ENCODE peak calls at places on chromosomes 7 and 10, in six cellular contexts. One of them, this sample, is unnamed.

GRCh38 chr10:43888551-43888950 is 239.9 kb upstream of the ZNF32 start:
- DNase-seq in fibroblast of the aortic adventitia: peak
- DNase-seq in activated T-cell treated with anti-CD3 and anti-CD28 coated beads for 1 hour: no peak
- DNase-seq in SJCRH30: no peak
- DNase-seq in activated CD4-positive, alpha-beta memory T cell treated with anti-CD3 and anti-CD28 coated beads for 36 hours: no peak
- DNase-seq in activated CD8-positive, alpha-beta memory T cell treated with anti-CD3 and anti-CD28 coated beads for 24 hours: no peak
- DNase-seq in this sample: no peak

GRCh38 chr10:98446656-98447221 is at the start of gene HPS1:
- DNase-seq in SJCRH30: no peak
- DNase-seq in activated CD4-positive, alpha-beta memory T cell treated with anti-CD3 and anti-CD28 coated beads for 36 hours: peak
- DNase-seq in fibroblast of the aortic adventitia: peak
- DNase-seq in activated T-cell treated with anti-CD3 and anti-CD28 coated beads for 1 hour: peak
- DNase-seq in activated CD8-positive, alpha-beta memory T cell treated with anti-CD3 and anti-CD28 coated beads for 24 hours: peak
- DNase-seq in this sample: peak

GRCh38 chr10:105150486-105150885 is 509.4 kb downstream of the SORCS3 start:
- DNase-seq in activated CD4-positive, alpha-beta memory T cell treated with anti-CD3 and anti-CD28 coated beads for 36 hours: no peak
- DNase-seq in activated T-cell treated with anti-CD3 and anti-CD28 coated beads for 1 hour: no peak
- DNase-seq in SJCRH30: no peak
- DNase-seq in fibroblast of the aortic adventitia: peak
- DNase-seq in activated CD8-positive, alpha-beta memory T cell treated with anti-CD3 and anti-CD28 coated beads for 24 hours: no peak
- DNase-seq in this sample: no peak

GRCh38 chr10:1923998-1924397 is 186.7 kb upstream of the ADARB2 start:
- DNase-seq in activated CD4-positive, alpha-beta memory T cell treated with anti-CD3 and anti-CD28 coated beads for 36 hours: no peak
- DNase-seq in activated CD8-positive, alpha-beta memory T cell treated with anti-CD3 and anti-CD28 coated beads for 24 hours: no peak
- DNase-seq in activated T-cell treated with anti-CD3 and anti-CD28 coated beads for 1 hour: no peak
- DNase-seq in fibroblast of the aortic adventitia: no peak
- DNase-seq in SJCRH30: no peak
- DNase-seq in this sample: no peak

GRCh38 chr10:74008212-74008731 is 10.4 kb downstream of the VCL start:
- DNase-seq in SJCRH30: no peak
- DNase-seq in activated T-cell treated with anti-CD3 and anti-CD28 coated beads for 1 hour: no peak
- DNase-seq in fibroblast of the aortic adventitia: peak
- DNase-seq in activated CD8-positive, alpha-beta memory T cell treated with anti-CD3 and anti-CD28 coated beads for 24 hours: no peak
- DNase-seq in activated CD4-positive, alpha-beta memory T cell treated with anti-CD3 and anti-CD28 coated beads for 36 hours: no peak
- DNase-seq in this sample: no peak

GRCh38 chr7:74001150-74001494 is 26.9 kb upstream of the ELN start:
- DNase-seq in activated T-cell treated with anti-CD3 and anti-CD28 coated beads for 1 hour: no peak
- DNase-seq in activated CD4-positive, alpha-beta memory T cell treated with anti-CD3 and anti-CD28 coated beads for 36 hours: no peak
- DNase-seq in fibroblast of the aortic adventitia: no peak
- DNase-seq in activated CD8-positive, alpha-beta memory T cell treated with anti-CD3 and anti-CD28 coated beads for 24 hours: no peak
- DNase-seq in SJCRH30: no peak
- DNase-seq in this sample: no peak

GRCh38 chr10:44981172-44982113 is 2.8 kb upstream of the DEPP1 start:
- DNase-seq in activated CD4-positive, alpha-beta memory T cell treated with anti-CD3 and anti-CD28 coated beads for 36 hours: no peak
- DNase-seq in SJCRH30: peak
- DNase-seq in activated T-cell treated with anti-CD3 and anti-CD28 coated beads for 1 hour: no peak
- DNase-seq in activated CD8-positive, alpha-beta memory T cell treated with anti-CD3 and anti-CD28 coated beads for 24 hours: no peak
- DNase-seq in fibroblast of the aortic adventitia: peak
- DNase-seq in this sample: no peak

GRCh38 chr7:107560898-107561516 is 2.7 kb downstream of the COG5 start:
- DNase-seq in SJCRH30: no peak
- DNase-seq in activated CD8-positive, alpha-beta memory T cell treated with anti-CD3 and anti-CD28 coated beads for 24 hours: no peak
- DNase-seq in activated CD4-positive, alpha-beta memory T cell treated with anti-CD3 and anti-CD28 coated beads for 36 hours: no peak
- DNase-seq in activated T-cell treated with anti-CD3 and anti-CD28 coated beads for 1 hour: no peak
- DNase-seq in fibroblast of the aortic adventitia: no peak
- DNase-seq in this sample: no peak

GRCh38 chr10:132387723-132388210 is 9.2 kb upstream of the PWWP2B start:
- DNase-seq in activated CD4-positive, alpha-beta memory T cell treated with anti-CD3 and anti-CD28 coated beads for 36 hours: peak
- DNase-seq in activated CD8-positive, alpha-beta memory T cell treated with anti-CD3 and anti-CD28 coated beads for 24 hours: peak
- DNase-seq in activated T-cell treated with anti-CD3 and anti-CD28 coated beads for 1 hour: peak
- DNase-seq in fibroblast of the aortic adventitia: peak
- DNase-seq in SJCRH30: peak
- DNase-seq in this sample: peak

GRCh38 chr10:132596742-132597279 is 59.2 kb downstream of the INPP5A start:
- DNase-seq in activated CD4-positive, alpha-beta memory T cell treated with anti-CD3 and anti-CD28 coated beads for 36 hours: no peak
- DNase-seq in activated CD8-positive, alpha-beta memory T cell treated with anti-CD3 and anti-CD28 coated beads for 24 hours: no peak
- DNase-seq in fibroblast of the aortic adventitia: no peak
- DNase-seq in activated T-cell treated with anti-CD3 and anti-CD28 coated beads for 1 hour: no peak
- DNase-seq in SJCRH30: no peak
- DNase-seq in this sample: no peak

GRCh38 chr10:75865413-75865812 is 434.0 kb downstream of the LRMDA start:
- DNase-seq in activated CD8-positive, alpha-beta memory T cell treated with anti-CD3 and anti-CD28 coated beads for 24 hours: no peak
- DNase-seq in activated CD4-positive, alpha-beta memory T cell treated with anti-CD3 and anti-CD28 coated beads for 36 hours: no peak
- DNase-seq in fibroblast of the aortic adventitia: no peak
- DNase-seq in activated T-cell treated with anti-CD3 and anti-CD28 coated beads for 1 hour: no peak
- DNase-seq in SJCRH30: no peak
- DNase-seq in this sample: no peak

GRCh38 chr10:132465193-132465888 is 68.3 kb downstream of the PWWP2B start:
- DNase-seq in activated CD4-positive, alpha-beta memory T cell treated with anti-CD3 and anti-CD28 coated beads for 36 hours: no peak
- DNase-seq in fibroblast of the aortic adventitia: no peak
- DNase-seq in activated CD8-positive, alpha-beta memory T cell treated with anti-CD3 and anti-CD28 coated beads for 24 hours: no peak
- DNase-seq in SJCRH30: no peak
- DNase-seq in activated T-cell treated with anti-CD3 and anti-CD28 coated beads for 1 hour: no peak
- DNase-seq in this sample: no peak

GRCh38 chr7:55325371-55325792 is 39.8 kb upstream of the LANCL2 start:
- DNase-seq in activated CD4-positive, alpha-beta memory T cell treated with anti-CD3 and anti-CD28 coated beads for 36 hours: no peak
- DNase-seq in activated CD8-positive, alpha-beta memory T cell treated with anti-CD3 and anti-CD28 coated beads for 24 hours: no peak
- DNase-seq in activated T-cell treated with anti-CD3 and anti-CD28 coated beads for 1 hour: no peak
- DNase-seq in fibroblast of the aortic adventitia: peak
- DNase-seq in SJCRH30: no peak
- DNase-seq in this sample: no peak

GRCh38 chr7:155495440-155496248 is 37.7 kb downstream of the EN2 start:
- DNase-seq in SJCRH30: no peak
- DNase-seq in activated CD4-positive, alpha-beta memory T cell treated with anti-CD3 and anti-CD28 coated beads for 36 hours: no peak
- DNase-seq in activated CD8-positive, alpha-beta memory T cell treated with anti-CD3 and anti-CD28 coated beads for 24 hours: no peak
- DNase-seq in fibroblast of the aortic adventitia: no peak
- DNase-seq in activated T-cell treated with anti-CD3 and anti-CD28 coated beads for 1 hour: no peak
- DNase-seq in this sample: no peak

GRCh38 chr7:19203686-19204085 is 58.5 kb upstream of the FERD3L start:
- DNase-seq in activated CD4-positive, alpha-beta memory T cell treated with anti-CD3 and anti-CD28 coated beads for 36 hours: no peak
- DNase-seq in fibroblast of the aortic adventitia: no peak
- DNase-seq in activated CD8-positive, alpha-beta memory T cell treated with anti-CD3 and anti-CD28 coated beads for 24 hours: no peak
- DNase-seq in activated T-cell treated with anti-CD3 and anti-CD28 coated beads for 1 hour: no peak
- DNase-seq in SJCRH30: no peak
- DNase-seq in this sample: no peak

GRCh38 chr10:115857856-115858255 is 415.1 kb downstream of the GFRA1 start:
- DNase-seq in fibroblast of the aortic adventitia: no peak
- DNase-seq in activated CD8-positive, alpha-beta memory T cell treated with anti-CD3 and anti-CD28 coated beads for 24 hours: no peak
- DNase-seq in SJCRH30: no peak
- DNase-seq in activated T-cell treated with anti-CD3 and anti-CD28 coated beads for 1 hour: no peak
- DNase-seq in activated CD4-positive, alpha-beta memory T cell treated with anti-CD3 and anti-CD28 coated beads for 36 hours: no peak
- DNase-seq in this sample: no peak

GRCh38 chr10:103828107-103828506 is 27.3 kb downstream of the SH3PXD2A start:
- DNase-seq in activated T-cell treated with anti-CD3 and anti-CD28 coated beads for 1 hour: no peak
- DNase-seq in activated CD8-positive, alpha-beta memory T cell treated with anti-CD3 and anti-CD28 coated beads for 24 hours: no peak
- DNase-seq in SJCRH30: no peak
- DNase-seq in activated CD4-positive, alpha-beta memory T cell treated with anti-CD3 and anti-CD28 coated beads for 36 hours: no peak
- DNase-seq in fibroblast of the aortic adventitia: no peak
- DNase-seq in this sample: peak

GRCh38 chr10:19977097-19977521 is 160.9 kb downstream of the PLXDC2 start:
- DNase-seq in activated CD8-positive, alpha-beta memory T cell treated with anti-CD3 and anti-CD28 coated beads for 24 hours: no peak
- DNase-seq in SJCRH30: peak
- DNase-seq in fibroblast of the aortic adventitia: no peak
- DNase-seq in activated CD4-positive, alpha-beta memory T cell treated with anti-CD3 and anti-CD28 coated beads for 36 hours: no peak
- DNase-seq in activated T-cell treated with anti-CD3 and anti-CD28 coated beads for 1 hour: no peak
- DNase-seq in this sample: no peak

GRCh38 chr10:71236822-71237682 is 24.7 kb downstream of the UNC5B start:
- DNase-seq in activated CD4-positive, alpha-beta memory T cell treated with anti-CD3 and anti-CD28 coated beads for 36 hours: no peak
- DNase-seq in activated T-cell treated with anti-CD3 and anti-CD28 coated beads for 1 hour: no peak
- DNase-seq in SJCRH30: no peak
- DNase-seq in fibroblast of the aortic adventitia: no peak
- DNase-seq in activated CD8-positive, alpha-beta memory T cell treated with anti-CD3 and anti-CD28 coated beads for 24 hours: no peak
- DNase-seq in this sample: no peak

GRCh38 chr7:77404635-77405034 is 11.5 kb downstream of the GSAP start:
- DNase-seq in fibroblast of the aortic adventitia: no peak
- DNase-seq in activated CD8-positive, alpha-beta memory T cell treated with anti-CD3 and anti-CD28 coated beads for 24 hours: no peak
- DNase-seq in activated CD4-positive, alpha-beta memory T cell treated with anti-CD3 and anti-CD28 coated beads for 36 hours: no peak
- DNase-seq in SJCRH30: no peak
- DNase-seq in activated T-cell treated with anti-CD3 and anti-CD28 coated beads for 1 hour: no peak
- DNase-seq in this sample: no peak

GRCh38 chr10:43214956-43215561 is 51.8 kb downstream of the RASGEF1A start:
- DNase-seq in activated CD4-positive, alpha-beta memory T cell treated with anti-CD3 and anti-CD28 coated beads for 36 hours: no peak
- DNase-seq in activated T-cell treated with anti-CD3 and anti-CD28 coated beads for 1 hour: no peak
- DNase-seq in SJCRH30: no peak
- DNase-seq in fibroblast of the aortic adventitia: no peak
- DNase-seq in activated CD8-positive, alpha-beta memory T cell treated with anti-CD3 and anti-CD28 coated beads for 24 hours: no peak
- DNase-seq in this sample: no peak

GRCh38 chr10:112140110-112140755 is 43.3 kb downstream of the GPAM start:
- DNase-seq in SJCRH30: peak
- DNase-seq in fibroblast of the aortic adventitia: peak
- DNase-seq in activated T-cell treated with anti-CD3 and anti-CD28 coated beads for 1 hour: peak
- DNase-seq in activated CD8-positive, alpha-beta memory T cell treated with anti-CD3 and anti-CD28 coated beads for 24 hours: peak
- DNase-seq in activated CD4-positive, alpha-beta memory T cell treated with anti-CD3 and anti-CD28 coated beads for 36 hours: peak
- DNase-seq in this sample: peak

GRCh38 chr7:91098566-91098965 is 165.7 kb upstream of the FZD1 start:
- DNase-seq in activated CD8-positive, alpha-beta memory T cell treated with anti-CD3 and anti-CD28 coated beads for 24 hours: no peak
- DNase-seq in fibroblast of the aortic adventitia: peak
- DNase-seq in SJCRH30: no peak
- DNase-seq in activated CD4-positive, alpha-beta memory T cell treated with anti-CD3 and anti-CD28 coated beads for 36 hours: no peak
- DNase-seq in activated T-cell treated with anti-CD3 and anti-CD28 coated beads for 1 hour: no peak
- DNase-seq in this sample: no peak

GRCh38 chr10:71747808-71748523 is 25.4 kb downstream of the VSIR start:
- DNase-seq in activated T-cell treated with anti-CD3 and anti-CD28 coated beads for 1 hour: no peak
- DNase-seq in fibroblast of the aortic adventitia: no peak
- DNase-seq in activated CD4-positive, alpha-beta memory T cell treated with anti-CD3 and anti-CD28 coated beads for 36 hours: no peak
- DNase-seq in SJCRH30: no peak
- DNase-seq in activated CD8-positive, alpha-beta memory T cell treated with anti-CD3 and anti-CD28 coated beads for 24 hours: no peak
- DNase-seq in this sample: peak

GRCh38 chr7:116269466-116269865 is 59.1 kb downstream of the TES start:
- DNase-seq in fibroblast of the aortic adventitia: no peak
- DNase-seq in activated CD4-positive, alpha-beta memory T cell treated with anti-CD3 and anti-CD28 coated beads for 36 hours: no peak
- DNase-seq in activated CD8-positive, alpha-beta memory T cell treated with anti-CD3 and anti-CD28 coated beads for 24 hours: no peak
- DNase-seq in activated T-cell treated with anti-CD3 and anti-CD28 coated beads for 1 hour: no peak
- DNase-seq in SJCRH30: no peak
- DNase-seq in this sample: no peak

GRCh38 chr7:128777156-128778123 is 1.8 kb upstream of the OPN1SW start:
- DNase-seq in activated T-cell treated with anti-CD3 and anti-CD28 coated beads for 1 hour: no peak
- DNase-seq in activated CD8-positive, alpha-beta memory T cell treated with anti-CD3 and anti-CD28 coated beads for 24 hours: no peak
- DNase-seq in activated CD4-positive, alpha-beta memory T cell treated with anti-CD3 and anti-CD28 coated beads for 36 hours: no peak
- DNase-seq in fibroblast of the aortic adventitia: peak
- DNase-seq in SJCRH30: no peak
- DNase-seq in this sample: no peak

GRCh38 chr7:105389090-105389650 is 449 bp upstream of the SRPK2 start:
- DNase-seq in SJCRH30: peak
- DNase-seq in activated CD4-positive, alpha-beta memory T cell treated with anti-CD3 and anti-CD28 coated beads for 36 hours: peak
- DNase-seq in fibroblast of the aortic adventitia: peak
- DNase-seq in activated CD8-positive, alpha-beta memory T cell treated with anti-CD3 and anti-CD28 coated beads for 24 hours: peak
- DNase-seq in activated T-cell treated with anti-CD3 and anti-CD28 coated beads for 1 hour: peak
- DNase-seq in this sample: no peak

GRCh38 chr10:8768854-8769253 is 714.4 kb downstream of the GATA3 start:
- DNase-seq in activated T-cell treated with anti-CD3 and anti-CD28 coated beads for 1 hour: no peak
- DNase-seq in SJCRH30: no peak
- DNase-seq in fibroblast of the aortic adventitia: no peak
- DNase-seq in activated CD8-positive, alpha-beta memory T cell treated with anti-CD3 and anti-CD28 coated beads for 24 hours: no peak
- DNase-seq in activated CD4-positive, alpha-beta memory T cell treated with anti-CD3 and anti-CD28 coated beads for 36 hours: no peak
- DNase-seq in this sample: no peak

This sample was measured in B cell.